ENCODE peak calls at places on chromosomes 4 and X, in seven cellular contexts. One of them, this sample, is unnamed.

GRCh38 chrX:63434665-63435064 is 83.5 kb upstream of the SPIN4 start:
- DNase-seq in Peyer's patch: no peak
- DNase-seq in cardiac muscle cell: no peak
- DNase-seq in upper lobe of left lung: no peak
- DNase-seq in fibroblast of lung: peak
- DNase-seq in pancreas: no peak
- DNase-seq in testis: no peak
- DNase-seq in this sample: peak

GRCh38 chr4:94032754-94033153 is 174.9 kb upstream of the SMARCAD1 start:
- DNase-seq in Peyer's patch: no peak
- DNase-seq in pancreas: no peak
- DNase-seq in cardiac muscle cell: no peak
- DNase-seq in testis: no peak
- DNase-seq in fibroblast of lung: peak
- DNase-seq in upper lobe of left lung: no peak
- DNase-seq in this sample: no peak

GRCh38 chrX:65195621-65196020 is 219.4 kb upstream of the ZC4H2 start:
- DNase-seq in testis: no peak
- DNase-seq in fibroblast of lung: no peak
- DNase-seq in pancreas: no peak
- DNase-seq in Peyer's patch: no peak
- DNase-seq in upper lobe of left lung: no peak
- DNase-seq in cardiac muscle cell: no peak
- DNase-seq in this sample: no peak

GRCh38 chr4:6335040-6335590 is 65.5 kb downstream of the WFS1 start:
- DNase-seq in fibroblast of lung: no peak
- DNase-seq in cardiac muscle cell: no peak
- DNase-seq in Peyer's patch: no peak
- DNase-seq in testis: no peak
- DNase-seq in upper lobe of left lung: no peak
- DNase-seq in pancreas: no peak
- DNase-seq in this sample: no peak

GRCh38 chr4:106708604-106708876 is 327.6 kb downstream of the DKK2 start:
- DNase-seq in Peyer's patch: no peak
- DNase-seq in cardiac muscle cell: no peak
- DNase-seq in upper lobe of left lung: no peak
- DNase-seq in pancreas: no peak
- DNase-seq in testis: no peak
- DNase-seq in fibroblast of lung: no peak
- DNase-seq in this sample: no peak

GRCh38 chrX:86241547-86241946 is 93.3 kb downstream of the DACH2 start:
- DNase-seq in upper lobe of left lung: no peak
- DNase-seq in fibroblast of lung: no peak
- DNase-seq in Peyer's patch: no peak
- DNase-seq in testis: no peak
- DNase-seq in pancreas: no peak
- DNase-seq in cardiac muscle cell: no peak
- DNase-seq in this sample: no peak

GRCh38 chr4:152605641-152606304 is 69.9 kb upstream of the FBXW7 start:
- DNase-seq in upper lobe of left lung: no peak
- DNase-seq in pancreas: no peak
- DNase-seq in cardiac muscle cell: peak
- DNase-seq in fibroblast of lung: peak
- DNase-seq in Peyer's patch: no peak
- DNase-seq in testis: no peak
- DNase-seq in this sample: no peak

GRCh38 chrX:155218777-155219176 is 2.5 kb downstream of the VBP1 start:
- DNase-seq in Peyer's patch: no peak
- DNase-seq in cardiac muscle cell: no peak
- DNase-seq in testis: no peak
- DNase-seq in pancreas: no peak
- DNase-seq in fibroblast of lung: no peak
- DNase-seq in upper lobe of left lung: no peak
- DNase-seq in this sample: no peak

GRCh38 chr4:165502919-165503907 is 124.4 kb downstream of the CPE start:
- DNase-seq in pancreas: no peak
- DNase-seq in cardiac muscle cell: peak
- DNase-seq in Peyer's patch: no peak
- DNase-seq in testis: no peak
- DNase-seq in upper lobe of left lung: no peak
- DNase-seq in fibroblast of lung: peak
- DNase-seq in this sample: no peak

GRCh38 chr4:181909368-181909767 is 333.8 kb upstream of the TENM3 start:
- DNase-seq in testis: no peak
- DNase-seq in Peyer's patch: no peak
- DNase-seq in pancreas: no peak
- DNase-seq in upper lobe of left lung: no peak
- DNase-seq in fibroblast of lung: peak
- DNase-seq in cardiac muscle cell: peak
- DNase-seq in this sample: peak

GRCh38 chr4:165814256-165815010 is 58.6 kb upstream of the TLL1 start:
- DNase-seq in upper lobe of left lung: no peak
- DNase-seq in cardiac muscle cell: peak
- DNase-seq in pancreas: no peak
- DNase-seq in Peyer's patch: no peak
- DNase-seq in fibroblast of lung: peak
- DNase-seq in testis: no peak
- DNase-seq in this sample: peak

GRCh38 chrX:118347131-118347530 is 1.2 kb downstream of the WDR44 start:
- DNase-seq in fibroblast of lung: peak
- DNase-seq in cardiac muscle cell: peak
- DNase-seq in testis: no peak
- DNase-seq in pancreas: no peak
- DNase-seq in Peyer's patch: no peak
- DNase-seq in upper lobe of left lung: no peak
- DNase-seq in this sample: peak

GRCh38 chrX:43860646-43861370 is 21.4 kb downstream of the MAOB start:
- DNase-seq in testis: no peak
- DNase-seq in Peyer's patch: no peak
- DNase-seq in fibroblast of lung: peak
- DNase-seq in upper lobe of left lung: no peak
- DNase-seq in pancreas: no peak
- DNase-seq in cardiac muscle cell: peak
- DNase-seq in this sample: no peak

GRCh38 chr4:76420901-76421581 is at the start of gene CCDC158:
- DNase-seq in fibroblast of lung: peak
- DNase-seq in Peyer's patch: peak
- DNase-seq in testis: peak
- DNase-seq in upper lobe of left lung: peak
- DNase-seq in cardiac muscle cell: peak
- DNase-seq in pancreas: peak
- DNase-seq in this sample: peak

GRCh38 chr4:113869743-113870375 is 108.3 kb upstream of the CAMK2D start:
- DNase-seq in pancreas: no peak
- DNase-seq in cardiac muscle cell: no peak
- DNase-seq in upper lobe of left lung: no peak
- DNase-seq in Peyer's patch: no peak
- DNase-seq in fibroblast of lung: peak
- DNase-seq in testis: no peak
- DNase-seq in this sample: peak

GRCh38 chrX:130330706-130331105 is 9.0 kb upstream of the SLC25A14 start:
- DNase-seq in upper lobe of left lung: no peak
- DNase-seq in Peyer's patch: peak
- DNase-seq in testis: peak
- DNase-seq in cardiac muscle cell: peak
- DNase-seq in fibroblast of lung: peak
- DNase-seq in pancreas: peak
- DNase-seq in this sample: peak

GRCh38 chr4:165464813-165465381 is 86.1 kb downstream of the CPE start:
- DNase-seq in cardiac muscle cell: peak
- DNase-seq in pancreas: no peak
- DNase-seq in fibroblast of lung: peak
- DNase-seq in Peyer's patch: no peak
- DNase-seq in testis: peak
- DNase-seq in upper lobe of left lung: no peak
- DNase-seq in this sample: peak

GRCh38 chrX:16474511-16474910 is 175.4 kb upstream of the S100G start:
- DNase-seq in upper lobe of left lung: no peak
- DNase-seq in testis: no peak
- DNase-seq in fibroblast of lung: no peak
- DNase-seq in pancreas: no peak
- DNase-seq in cardiac muscle cell: no peak
- DNase-seq in Peyer's patch: no peak
- DNase-seq in this sample: no peak

GRCh38 chrX:131821945-131822622 is 201.0 kb upstream of the STK26 start:
- DNase-seq in pancreas: peak
- DNase-seq in upper lobe of left lung: no peak
- DNase-seq in fibroblast of lung: peak
- DNase-seq in testis: no peak
- DNase-seq in cardiac muscle cell: no peak
- DNase-seq in Peyer's patch: no peak
- DNase-seq in this sample: no peak

GRCh38 chrX:131818297-131818936 is 204.7 kb upstream of the STK26 start:
- DNase-seq in pancreas: no peak
- DNase-seq in upper lobe of left lung: no peak
- DNase-seq in testis: no peak
- DNase-seq in cardiac muscle cell: no peak
- DNase-seq in Peyer's patch: no peak
- DNase-seq in fibroblast of lung: no peak
- DNase-seq in this sample: no peak

GRCh38 chrX:131812847-131813825 is 210.0 kb upstream of the STK26 start:
- DNase-seq in cardiac muscle cell: no peak
- DNase-seq in fibroblast of lung: peak
- DNase-seq in upper lobe of left lung: no peak
- DNase-seq in testis: no peak
- DNase-seq in Peyer's patch: no peak
- DNase-seq in pancreas: peak
- DNase-seq in this sample: no peak

GRCh38 chrX:131816551-131817136 is 206.5 kb upstream of the STK26 start:
- DNase-seq in Peyer's patch: no peak
- DNase-seq in cardiac muscle cell: no peak
- DNase-seq in upper lobe of left lung: no peak
- DNase-seq in fibroblast of lung: peak
- DNase-seq in testis: no peak
- DNase-seq in pancreas: peak
- DNase-seq in this sample: peak
- TF ChIP-seq CTCF in Peyer's patch: peak
- TF ChIP-seq CTCF in cardiac muscle cell: no peak
- TF ChIP-seq CTCF in upper lobe of left lung: no peak
- TF ChIP-seq CTCF in fibroblast of lung: no peak
- TF ChIP-seq CTCF in testis: no peak
- TF ChIP-seq CTCF in pancreas: no peak
- TF ChIP-seq CTCF in this sample: no peak

GRCh38 chr4:73703320-73703719 is 37.0 kb upstream of the CXCL8 start:
- DNase-seq in testis: no peak
- DNase-seq in cardiac muscle cell: no peak
- DNase-seq in Peyer's patch: no peak
- DNase-seq in upper lobe of left lung: no peak
- DNase-seq in fibroblast of lung: no peak
- DNase-seq in pancreas: no peak
- DNase-seq in this sample: no peak
- H3K27ac ChIP-seq in testis: no peak
- H3K27ac ChIP-seq in cardiac muscle cell: no peak
- H3K27ac ChIP-seq in Peyer's patch: no peak
- H3K27ac ChIP-seq in upper lobe of left lung: no peak
- H3K27ac ChIP-seq in fibroblast of lung: no peak
- H3K27ac ChIP-seq in pancreas: no peak
- H3K27ac ChIP-seq in this sample: no peak

DNA sequence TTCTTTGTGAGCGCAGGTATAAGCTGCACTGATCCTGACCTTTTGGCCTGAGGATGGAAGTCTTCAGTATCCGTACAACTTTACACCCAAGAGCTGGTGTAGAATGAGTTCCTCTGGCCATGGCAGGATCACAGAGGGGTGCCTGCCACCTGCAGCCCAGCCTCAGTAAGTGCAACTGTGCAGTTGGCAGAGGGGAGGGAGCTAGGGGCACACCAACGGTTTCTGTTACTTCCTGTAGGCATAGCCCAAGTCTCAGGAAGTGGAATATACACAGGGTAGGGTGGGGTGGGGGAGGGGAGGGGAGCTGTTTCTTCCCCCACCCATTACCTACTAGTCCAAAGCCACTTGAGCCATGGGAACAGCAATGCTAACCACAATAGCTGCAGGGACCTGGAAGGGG is 85.4 kb upstream of the GBA3 start:
- DNase-seq in fibroblast of lung: peak
- DNase-seq in cardiac muscle cell: peak
- DNase-seq in Peyer's patch: peak
- DNase-seq in testis: peak
- DNase-seq in upper lobe of left lung: no peak
- DNase-seq in pancreas: peak
- DNase-seq in this sample: peak
- TF ChIP-seq CTCF in fibroblast of lung: peak
- TF ChIP-seq CTCF in cardiac muscle cell: peak
- TF ChIP-seq CTCF in Peyer's patch: peak
- TF ChIP-seq CTCF in testis: peak
- TF ChIP-seq CTCF in upper lobe of left lung: peak
- TF ChIP-seq CTCF in pancreas: peak
- TF ChIP-seq CTCF in this sample: peak

GRCh38 chrX:136694491-136695087 is 46.6 kb downstream of the CD40LG start:
- DNase-seq in pancreas: no peak
- DNase-seq in testis: no peak
- DNase-seq in fibroblast of lung: peak
- DNase-seq in upper lobe of left lung: no peak
- DNase-seq in cardiac muscle cell: peak
- DNase-seq in Peyer's patch: no peak
- DNase-seq in this sample: peak
- H3K27ac ChIP-seq in pancreas: no peak
- H3K27ac ChIP-seq in testis: no peak
- H3K27ac ChIP-seq in fibroblast of lung: no peak
- H3K27ac ChIP-seq in upper lobe of left lung: no peak
- H3K27ac ChIP-seq in cardiac muscle cell: no peak
- H3K27ac ChIP-seq in Peyer's patch: no peak
- H3K27ac ChIP-seq in this sample: no peak

GRCh38 chr4:112099701-112100289 is 45.5 kb upstream of the FAM241A start:
- DNase-seq in testis: no peak
- DNase-seq in fibroblast of lung: peak
- DNase-seq in Peyer's patch: no peak
- DNase-seq in pancreas: no peak
- DNase-seq in upper lobe of left lung: no peak
- DNase-seq in cardiac muscle cell: peak
- DNase-seq in this sample: peak
- TF ChIP-seq CTCF in testis: peak
- TF ChIP-seq CTCF in fibroblast of lung: no peak
- TF ChIP-seq CTCF in Peyer's patch: peak
- TF ChIP-seq CTCF in pancreas: peak
- TF ChIP-seq CTCF in upper lobe of left lung: peak
- TF ChIP-seq CTCF in cardiac muscle cell: peak
- TF ChIP-seq CTCF in this sample: peak

GRCh38 chr4:105471566-105472176 is 2.2 kb downstream of the PPA2 start:
- DNase-seq in fibroblast of lung: peak
- DNase-seq in pancreas: peak
- DNase-seq in Peyer's patch: peak
- DNase-seq in upper lobe of left lung: no peak
- DNase-seq in cardiac muscle cell: peak
- DNase-seq in testis: peak
- DNase-seq in this sample: peak
- H3K27ac ChIP-seq in fibroblast of lung: no peak
- H3K27ac ChIP-seq in pancreas: peak
- H3K27ac ChIP-seq in Peyer's patch: peak
- H3K27ac ChIP-seq in upper lobe of left lung: peak
- H3K27ac ChIP-seq in cardiac muscle cell: peak
- H3K27ac ChIP-seq in testis: no peak
- H3K27ac ChIP-seq in this sample: no peak

GRCh38 chrX:72306085-72306801 is 529 bp upstream of the CITED1 start:
- DNase-seq in upper lobe of left lung: peak
- DNase-seq in testis: no peak
- DNase-seq in Peyer's patch: no peak
- DNase-seq in fibroblast of lung: peak
- DNase-seq in cardiac muscle cell: no peak
- DNase-seq in pancreas: no peak
- DNase-seq in this sample: peak
- TF ChIP-seq CTCF in upper lobe of left lung: no peak
- TF ChIP-seq CTCF in testis: no peak
- TF ChIP-seq CTCF in Peyer's patch: no peak
- TF ChIP-seq CTCF in fibroblast of lung: no peak
- TF ChIP-seq CTCF in cardiac muscle cell: no peak
- TF ChIP-seq CTCF in pancreas: no peak
- TF ChIP-seq CTCF in this sample: no peak

GRCh38 chr4:151581575-151581974 is 172.6 kb downstream of the FHIP1A start:
- DNase-seq in pancreas: no peak
- DNase-seq in fibroblast of lung: no peak
- DNase-seq in upper lobe of left lung: no peak
- DNase-seq in testis: no peak
- DNase-seq in cardiac muscle cell: no peak
- DNase-seq in Peyer's patch: no peak
- DNase-seq in this sample: no peak
- H3K27ac ChIP-seq in pancreas: no peak
- H3K27ac ChIP-seq in fibroblast of lung: no peak
- H3K27ac ChIP-seq in upper lobe of left lung: no peak
- H3K27ac ChIP-seq in testis: no peak
- H3K27ac ChIP-seq in cardiac muscle cell: no peak
- H3K27ac ChIP-seq in Peyer's patch: no peak
- H3K27ac ChIP-seq in this sample: no peak

This sample was measured in RWPE1.